ENCODE peak calls at places on chromosomes 11 and 22, in ten cellular contexts. W is progenitor cell of endocrine pancreas, C is astrocyte of the spinal cord, I is prostate gland, Y is GM13977, P is HFF-Myc, N is GM06990, M is psoas muscle, E is HepG2, T is adrenal gland. F is an unnamed sample.

GRCh38 chr11:104490182-104490581 is 326.2 kb upstream of the PDGFD start:
- DNase-seq in P (no peak), N (no peak), I (no peak), T (no peak), C (no peak), Y (no peak), M (no peak), W (no peak), E (no peak), F (no peak)

GRCh38 chr22:21972293-21972779 is 10.3 kb downstream of the TOP3B start:
- DNase-seq in M (peak), C (peak), P (no peak), E (peak), I (no peak), N (peak), W (peak), T (no peak), Y (peak), F (peak)

GRCh38 chr11:135069884-135070283 is 657.8 kb upstream of the B3GAT1 start:
- DNase-seq in Y (no peak), C (no peak), E (no peak), T (no peak), P (no peak), W (no peak), N (no peak), I (no peak), M (no peak), F (no peak)

GRCh38 chr22:19942071-19942885 is 660 bp upstream of the TXNRD2 start:
- DNase-seq in M (no peak), P (no peak), T (peak), I (no peak), C (peak), E (no peak), Y (peak), W (no peak), N (no peak), F (no peak)

GRCh38 chr22:17810570-17811116 is 36.4 kb upstream of the BID start:
- DNase-seq in T (no peak), N (no peak), P (no peak), M (no peak), E (no peak), Y (no peak), W (no peak), C (no peak), I (no peak), F (no peak)

GRCh38 chr22:26848244-26848920 is 191.0 kb downstream of the MIAT start:
- DNase-seq in N (no peak), I (no peak), M (peak), T (no peak), C (peak), P (no peak), E (no peak), Y (no peak), W (no peak), F (no peak)

GRCh38 chr11:11709447-11710239 is 87.8 kb upstream of the GALNT18 start:
- DNase-seq in Y (no peak), T (no peak), C (no peak), N (no peak), P (no peak), E (no peak), M (no peak), I (no peak), W (no peak), F (no peak)

GRCh38 chr11:6992026-6992425 is 28.1 kb downstream of the ZNF214 start:
- DNase-seq in I (peak), T (no peak), N (no peak), M (no peak), C (peak), W (no peak), P (no peak), E (no peak), Y (no peak), F (no peak)

GRCh38 chr11:118531597-118532084 is 649 bp downstream of the TMEM25 start:
- DNase-seq in E (peak), I (no peak), P (no peak), Y (no peak), W (no peak), M (no peak), C (no peak), T (no peak), N (no peak), F (no peak)

GRCh38 chr11:103202048-103202651 is 92.9 kb downstream of the DYNC2H1 start:
- DNase-seq in T (no peak), M (no peak), C (peak), N (no peak), W (no peak), I (no peak), P (no peak), E (peak), Y (peak), F (no peak)

GRCh38 chr11:11798586-11799438 is 43.0 kb upstream of the USP47 start:
- DNase-seq in W (peak), I (peak), T (peak), P (no peak), M (peak), N (peak), E (peak), Y (peak), C (peak), F (peak)

GRCh38 chr22:21919526-21920307 is 32.9 kb downstream of the PPM1F start:
- DNase-seq in N (no peak), I (no peak), T (no peak), Y (no peak), E (no peak), C (no peak), W (no peak), P (no peak), M (no peak), F (no peak)

GRCh38 chr11:61541568-61541967 is 33.0 kb downstream of the LRRC10B start:
- DNase-seq in P (peak), N (no peak), I (no peak), C (no peak), Y (no peak), W (no peak), E (no peak), T (no peak), M (no peak), F (peak)

GRCh38 chr22:38180841-38181452 is 683 bp downstream of the PLA2G6 start:
- DNase-seq in E (no peak), W (no peak), T (peak), C (no peak), M (peak), Y (no peak), N (peak), P (no peak), I (peak), F (no peak)

GRCh38 chr11:44133335-44133946 is 38.0 kb downstream of the EXT2 start:
- DNase-seq in M (no peak), E (peak), Y (peak), T (no peak), I (no peak), P (no peak), N (no peak), W (no peak), C (peak), F (peak)

GRCh38 chr11:82676483-82677094 is 57.1 kb downstream of the FAM181B start:
- DNase-seq in W (no peak), M (no peak), T (no peak), I (no peak), P (no peak), Y (no peak), N (no peak), E (peak), C (no peak), F (no peak)

GRCh38 chr11:110988731-110989130 is 256.8 kb upstream of the POU2AF2 start:
- DNase-seq in I (no peak), T (no peak), N (no peak), E (no peak), Y (no peak), W (no peak), P (no peak), C (no peak), M (no peak), F (no peak)
- TF ChIP-seq CTCF in I (no peak), T (no peak), N (no peak), E (no peak), Y (no peak), W (no peak), P (no peak), C (no peak), M (no peak), F (no peak)

GRCh38 chr11:80598905-80599304 is 1158.1 kb upstream of the TENM4 start:
- DNase-seq in E (no peak), T (no peak), P (no peak), I (no peak), W (no peak), N (no peak), M (no peak), Y (no peak), C (no peak), F (no peak)

GRCh38 chr11:80595011-80595410 is 1154.2 kb upstream of the TENM4 start:
- DNase-seq in T (no peak), E (peak), N (no peak), W (no peak), M (no peak), I (no peak), C (peak), Y (no peak), P (no peak), F (no peak)

GRCh38 chr11:80596291-80596810 is 1155.5 kb upstream of the TENM4 start:
- DNase-seq in M (no peak), P (no peak), I (no peak), Y (no peak), N (no peak), W (no peak), C (no peak), T (no peak), E (no peak), F (no peak)

GRCh38 chr11:80592546-80592945 is 1151.7 kb upstream of the TENM4 start:
- DNase-seq in C (no peak), N (no peak), P (no peak), W (no peak), T (no peak), Y (no peak), M (no peak), I (no peak), E (no peak), F (no peak)

GRCh38 chr11:80593981-80594380 is 1153.2 kb upstream of the TENM4 start:
- DNase-seq in C (peak), Y (no peak), W (no peak), T (no peak), N (no peak), M (no peak), I (peak), P (no peak), E (peak), F (no peak)
- TF ChIP-seq CTCF in C (no peak), Y (no peak), W (no peak), T (no peak), N (no peak), M (no peak), I (no peak), P (no peak), E (no peak), F (no peak)

GRCh38 chr11:124122123-124122522 is 6.9 kb downstream of the VWA5A start:
- DNase-seq in M (no peak), W (no peak), I (no peak), T (no peak), E (no peak), P (no peak), N (no peak), Y (no peak), C (no peak), F (no peak)

GRCh38 chr11:124119103-124119502 is 3.9 kb downstream of the VWA5A start:
- DNase-seq in P (no peak), M (no peak), I (no peak), N (no peak), C (no peak), Y (no peak), E (no peak), T (no peak), W (no peak), F (no peak)

DNA sequence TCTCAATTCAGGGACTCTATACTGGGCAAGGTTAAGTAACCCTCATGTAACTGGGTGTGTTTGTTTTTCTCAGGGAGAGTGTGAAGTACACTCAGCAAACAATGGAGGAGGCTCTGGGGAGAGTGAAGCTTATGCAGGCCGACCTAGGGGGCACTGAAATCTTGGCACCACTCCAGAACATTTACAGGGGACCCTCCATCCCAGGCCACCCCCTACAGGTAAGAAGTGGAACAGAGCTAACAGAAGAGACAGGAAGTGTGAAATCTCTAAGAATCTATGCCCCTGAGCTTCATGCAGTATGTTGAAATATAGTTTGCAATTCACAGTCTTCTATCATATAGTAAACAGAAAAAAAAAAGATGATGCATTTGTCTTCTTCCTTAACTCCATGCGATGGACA is 8.3 kb downstream of the VWA5A start:
- DNase-seq in W (no peak), Y (no peak), E (no peak), P (no peak), N (no peak), M (no peak), T (no peak), I (no peak), C (no peak), F (no peak)
- TF ChIP-seq CTCF in W (peak), Y (no peak), E (no peak), P (peak), N (peak), M (no peak), T (no peak), I (no peak), C (no peak), F (peak)

DNA sequence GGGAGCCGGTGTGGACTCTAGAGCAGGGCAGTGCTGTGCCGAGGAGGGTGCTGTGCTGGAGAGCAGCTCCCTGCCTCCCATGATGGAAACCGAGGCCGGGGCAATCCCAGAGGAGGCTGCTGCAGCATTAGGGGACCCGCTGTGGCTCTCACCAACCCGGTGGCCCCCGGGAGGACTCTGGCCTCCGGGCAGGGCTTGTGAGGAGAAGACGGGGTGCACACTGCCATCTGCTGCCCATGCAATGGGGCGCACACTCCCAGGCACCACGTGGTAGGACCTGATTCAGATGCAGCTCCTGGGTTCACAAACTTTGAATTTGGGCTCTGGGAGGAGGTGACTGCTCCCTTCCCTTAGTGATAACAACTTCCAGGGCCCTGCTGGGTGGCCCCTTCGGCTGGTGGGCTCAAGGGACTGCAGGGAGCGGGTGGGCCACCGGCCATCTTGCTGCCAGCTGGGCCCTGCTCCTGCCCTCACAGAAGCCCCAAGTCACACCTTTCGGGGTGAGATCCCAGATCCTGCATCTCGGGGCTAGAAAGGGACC is 93.8 kb upstream of the FGF3 start:
- DNase-seq in M (no peak), T (no peak), E (no peak), I (no peak), C (no peak), W (no peak), N (no peak), P (no peak), Y (no peak), F (peak)
- TF ChIP-seq CTCF in M (no peak), T (peak), E (peak), I (peak), C (peak), W (peak), N (peak), P (peak), Y (peak), F (no peak)

DNA sequence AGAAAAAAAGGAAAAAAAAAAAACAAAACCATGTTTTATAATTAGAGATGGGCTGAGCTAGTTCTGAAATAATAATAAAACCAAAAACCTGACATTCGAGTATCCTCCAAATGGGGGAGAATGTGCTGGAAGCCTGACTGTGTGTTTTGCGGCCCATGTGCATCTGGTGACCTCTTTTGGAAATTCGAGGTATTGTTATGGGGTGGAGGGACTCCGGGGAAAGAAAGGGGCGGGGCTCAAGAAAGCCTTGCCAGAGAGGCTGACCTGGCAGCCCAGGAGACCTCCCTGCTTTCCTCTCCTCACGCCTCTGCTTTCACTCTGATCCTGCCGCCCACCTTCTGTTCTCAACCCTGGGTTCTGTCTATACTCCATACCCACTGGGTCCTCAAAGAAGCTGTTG is 72.9 kb downstream of the CTTN start:
- DNase-seq in E (no peak), P (no peak), I (no peak), M (no peak), N (no peak), Y (peak), C (no peak), W (no peak), T (no peak), F (peak)
- TF ChIP-seq CTCF in E (peak), P (peak), I (no peak), M (no peak), N (peak), Y (peak), C (peak), W (peak), T (no peak), F (peak)

GRCh38 chr22:30429887-30430286 is 4.3 kb downstream of the MTFP1 start:
- DNase-seq in P (no peak), Y (no peak), C (no peak), N (no peak), I (no peak), M (no peak), W (no peak), T (no peak), E (no peak), F (no peak)

GRCh38 chr22:30433227-30433626 is 7.7 kb downstream of the MTFP1 start:
- DNase-seq in W (no peak), M (no peak), P (no peak), Y (no peak), N (no peak), I (no peak), E (no peak), T (no peak), C (no peak), F (no peak)

GRCh38 chr22:30432096-30432495 is 6.5 kb downstream of the MTFP1 start:
- DNase-seq in C (no peak), P (no peak), E (no peak), M (no peak), I (no peak), N (no peak), W (no peak), Y (no peak), T (no peak), F (no peak)

GRCh38 chr22:30432520-30432919 is 7.0 kb downstream of the MTFP1 start:
- DNase-seq in W (no peak), N (no peak), C (no peak), E (no peak), M (no peak), P (no peak), Y (no peak), T (no peak), I (no peak), F (no peak)

GRCh38 chr22:30430933-30431332 is 5.4 kb downstream of the MTFP1 start:
- DNase-seq in N (no peak), M (no peak), C (no peak), I (no peak), Y (no peak), W (no peak), T (no peak), E (no peak), P (no peak), F (no peak)
- TF ChIP-seq CTCF in N (no peak), M (no peak), C (peak), I (no peak), Y (peak), W (no peak), T (no peak), E (peak), P (no peak), F (no peak)

GRCh38 chr11:128707671-128708070 is 13.8 kb downstream of the FLI1 start:
- DNase-seq in T (no peak), W (no peak), M (no peak), Y (no peak), I (no peak), P (no peak), C (peak), E (no peak), N (no peak), F (no peak)
- TF ChIP-seq CTCF in T (no peak), W (no peak), M (no peak), Y (no peak), I (no peak), P (no peak), C (no peak), E (no peak), N (no peak), F (no peak)

GRCh38 chr11:63508009-63508408 is 2.1 kb downstream of the LGALS12 start:
- DNase-seq in P (no peak), N (no peak), I (no peak), W (no peak), M (peak), C (no peak), Y (no peak), T (peak), E (peak), F (peak)
- TF ChIP-seq CTCF in P (peak), N (peak), I (no peak), W (peak), M (peak), C (peak), Y (peak), T (peak), E (peak), F (peak)